ENCODE peak calls at places on chromosome 13, in seven cellular contexts. A is RPMI7951, H is T-helper 17 cell, M is cardiac fibroblast, X is left ventricle myocardium inferior, R is gastrocnemius medialis, G is skeletal muscle cell. T is an unnamed sample.
A peak's percentile ranks its signal among the peaks of the same experiment; 100 is the strongest.

GRCh38 chr13:98263841-98264240 is 86.8 kb upstream of the RNF113B start:
- DNase-seq in A (no peak), G (no peak), H (no peak), M (no peak), X (no peak), R (no peak), T (no peak)

GRCh38 chr13:98206946-98207345 is 29.9 kb upstream of the RNF113B start:
- DNase-seq in A (no peak), R (no peak), G (peak; percentile 89), H (no peak), M (peak; percentile 94), X (no peak), T (no peak)

GRCh38 chr13:41942462-41943094 is 18.3 kb downstream of the VWA8 start:
- DNase-seq in R (no peak), G (peak; percentile 42), H (no peak), A (peak; percentile 48), X (no peak), M (peak; percentile 65), T (no peak)

GRCh38 chr13:100362371-100362770 is 226.2 kb downstream of the GGACT start:
- DNase-seq in G (no peak), H (no peak), A (no peak), R (no peak), X (no peak), M (no peak), T (no peak)

GRCh38 chr13:75635621-75636338 is at the start of gene LMO7:
- DNase-seq in X (peak; percentile 50), M (peak; percentile 55), A (peak; percentile 76), G (no peak), H (peak; percentile 14), R (no peak), T (peak; percentile 34)

GRCh38 chr13:73131247-73131646 is 72.4 kb downstream of the KLF5 start:
- DNase-seq in X (no peak), G (no peak), H (no peak), R (no peak), A (no peak), M (no peak), T (no peak)

GRCh38 chr13:80871481-80871880 is 530.6 kb upstream of the SPRY2 start:
- DNase-seq in R (no peak), H (no peak), M (peak; percentile 48), A (no peak), X (no peak), G (peak; percentile 29), T (no peak)

GRCh38 chr13:112658807-112659206 is 31.0 kb upstream of the ATP11A start:
- DNase-seq in M (no peak), R (no peak), X (no peak), A (no peak), G (no peak), H (no peak), T (no peak)

GRCh38 chr13:33182729-33183128 is 102.8 kb downstream of the STARD13 start:
- DNase-seq in X (no peak), G (no peak), M (no peak), R (no peak), A (no peak), H (no peak), T (no peak)

GRCh38 chr13:52809310-52809769 is 39.1 kb downstream of the PCDH8 start:
- DNase-seq in R (no peak), H (no peak), X (peak; percentile 33), A (peak; percentile 85), M (peak; percentile 48), G (peak; percentile 17), T (no peak)

GRCh38 chr13:36850790-36851438 is 31.9 kb downstream of the RFXAP start:
- DNase-seq in G (no peak), R (no peak), H (no peak), M (no peak), X (no peak), A (no peak), T (no peak)

GRCh38 chr13:50664961-50665360 is 178.5 kb downstream of the DLEU7 start:
- DNase-seq in X (no peak), G (no peak), R (no peak), H (no peak), A (no peak), M (no peak), T (no peak)

GRCh38 chr13:47478985-47479384 is 522.1 kb downstream of the SUCLA2 start:
- DNase-seq in M (peak; percentile 24), G (no peak), R (no peak), H (no peak), X (peak; percentile 26), A (peak; percentile 30), T (no peak)

GRCh38 chr13:110826861-110827672 is 87.8 kb downstream of the ANKRD10 start:
- DNase-seq in G (no peak), A (no peak), X (no peak), H (no peak), R (no peak), M (no peak), T (no peak)

GRCh38 chr13:21053231-21053630 is 8.2 kb downstream of the LATS2 start:
- DNase-seq in X (no peak), R (no peak), H (no peak), M (no peak), A (no peak), G (no peak), T (no peak)

GRCh38 chr13:59665736-59666135 is 498.0 kb downstream of the DIAPH3 start:
- DNase-seq in H (no peak), X (no peak), M (peak; percentile 54), G (peak; percentile 26), R (no peak), A (no peak), T (no peak)

GRCh38 chr13:27311518-27312208 is 41.0 kb downstream of the RASL11A start:
- DNase-seq in G (no peak), R (no peak), M (no peak), A (no peak), X (no peak), H (no peak), T (no peak)

GRCh38 chr13:101305981-101306411 is 110.3 kb downstream of the NALCN start:
- DNase-seq in H (no peak), X (no peak), G (no peak), M (no peak), A (peak; percentile 97), R (no peak), T (no peak)

GRCh38 chr13:52850396-52851152 is 2.1 kb upstream of the PCDH8 start:
- DNase-seq in M (peak; percentile 61), H (no peak), X (peak; percentile 72), G (no peak), A (peak; percentile 32), R (peak; percentile 20), T (no peak)

GRCh38 chr13:47480121-47480520 is 521.0 kb downstream of the SUCLA2 start:
- DNase-seq in R (no peak), G (peak; percentile 92), A (peak; percentile 86), M (peak; percentile 65), X (no peak), H (no peak), T (no peak)

GRCh38 chr13:70571221-70571620 is 463.0 kb upstream of the KLHL1 start:
- DNase-seq in H (no peak), A (no peak), R (no peak), X (no peak), M (no peak), G (no peak), T (no peak)

GRCh38 chr13:79404985-79405384 is 1.1 kb downstream of the RBM26 start:
- DNase-seq in A (no peak), X (no peak), H (no peak), M (no peak), G (no peak), R (no peak), T (peak; percentile 2)

GRCh38 chr13:45615501-45616101 is at the start of gene ERICH6B:
- DNase-seq in G (no peak), X (peak; percentile 19), R (no peak), A (peak; percentile 27), H (no peak), M (peak; percentile 37), T (no peak)

GRCh38 chr13:85261757-85262346 is 537.4 kb downstream of the SLITRK6 start:
- DNase-seq in G (no peak), M (peak; percentile 27), R (no peak), A (no peak), H (no peak), X (no peak), T (no peak)

GRCh38 chr13:49369876-49370275 is 74.0 kb downstream of the CAB39L start:
- DNase-seq in X (no peak), G (no peak), M (no peak), H (no peak), A (no peak), R (no peak), T (no peak)

GRCh38 chr13:37618554-37618953 is 20.0 kb upstream of the POSTN start:
- DNase-seq in A (peak; percentile 48), G (no peak), H (no peak), X (no peak), R (no peak), M (peak; percentile 81), T (no peak)

GRCh38 chr13:86188170-86188569 is 389.0 kb upstream of the SLITRK6 start:
- DNase-seq in H (no peak), R (no peak), X (no peak), G (no peak), M (no peak), A (no peak), T (no peak)

GRCh38 chr13:28820099-28821051 is at the start of gene MTUS2:
- DNase-seq in G (no peak), M (no peak), A (no peak), H (no peak), X (no peak), R (no peak), T (no peak)

GRCh38 chr13:98273824-98274786 is 97.0 kb upstream of the RNF113B start:
- DNase-seq in X (no peak), M (no peak), A (no peak), H (no peak), R (no peak), G (no peak), T (no peak)

GRCh38 chr13:30551194-30551593 is 66.5 kb upstream of the USPL1 start:
- DNase-seq in R (no peak), A (peak; percentile 48), X (no peak), H (no peak), M (peak; percentile 44), G (peak; percentile 5), T (no peak)

GRCh38 chr13:79604752-79605151 is 123.8 kb downstream of the NDFIP2 start:
- DNase-seq in G (no peak), H (no peak), A (no peak), X (no peak), M (peak; percentile 22), R (no peak), T (no peak)

GRCh38 chr13:51260154-51260553 is 38.0 kb downstream of the FAM124A start:
- DNase-seq in R (no peak), M (no peak), G (no peak), X (no peak), A (no peak), H (no peak), T (no peak)

GRCh38 chr13:98307744-98308524 is 130.9 kb upstream of the RNF113B start:
- DNase-seq in H (no peak), M (peak; percentile 78), R (no peak), X (peak; percentile 25), G (no peak), A (no peak), T (no peak)

GRCh38 chr13:109743706-109744453 is 42.5 kb downstream of the IRS2 start:
- DNase-seq in A (peak; percentile 81), X (no peak), M (peak; percentile 74), H (no peak), R (no peak), G (peak; percentile 36), T (no peak)

GRCh38 chr13:107937841-107938240 is 277.5 kb downstream of the LIG4 start:
- DNase-seq in R (no peak), X (no peak), M (no peak), G (no peak), A (no peak), H (no peak), T (no peak)

GRCh38 chr13:20391597-20392452 is 133.8 kb downstream of the CRYL1 start:
- DNase-seq in X (no peak), M (no peak), H (no peak), A (peak; percentile 14), G (no peak), R (no peak), T (no peak)

GRCh38 chr13:28239374-28239773 is 101.0 kb downstream of the PAN3 start:
- DNase-seq in R (no peak), G (peak; percentile 61), A (no peak), H (no peak), M (peak; percentile 88), X (no peak), T (no peak)

GRCh38 chr13:31029129-31029528 is 96.7 kb downstream of the TEX26 start:
- DNase-seq in G (no peak), A (no peak), H (no peak), X (no peak), R (no peak), M (no peak), T (no peak)

T was measured in effector CD8-positive, alpha-beta T cell.